ENCODE peak calls at places on chromosomes 6 and 20, in seven cellular contexts. Q is WERI-Rb-1, I is heart right ventricle, X is ovary, D is upper lobe of right lung, B is cardiac muscle cell, U is tibial artery. F is an unnamed sample. For H3K9me3, the result is how much of the 10 kb centered on the place peaks cover.

GRCh38 chr6:116682334-116682712 is 1.3 kb downstream of the KPNA5 start:
- DNase-seq in Q (no peak), I (no peak), X (peak), D (no peak), B (peak), U (no peak), F (peak)

GRCh38 chr6:51199733-51200132 is 381.1 kb downstream of the TFAP2B start:
- DNase-seq in Q (no peak), I (no peak), X (no peak), D (no peak), B (no peak), U (no peak), F (no peak)

GRCh38 chr20:62832951-62833391 is 16.1 kb downstream of the COL9A3 start:
- DNase-seq in Q (no peak), I (peak), X (peak), D (no peak), B (no peak), U (no peak), F (no peak)

GRCh38 chr20:49132995-49133451 is 55.1 kb downstream of the STAU1 start:
- DNase-seq in Q (no peak), I (no peak), X (peak), D (no peak), B (peak), U (no peak), F (peak)

GRCh38 chr6:147905721-147906120 is 397.2 kb downstream of the SAMD5 start:
- DNase-seq in Q (no peak), I (no peak), X (no peak), D (no peak), B (no peak), U (no peak), F (no peak)

GRCh38 chr6:157269261-157269794 is 54.0 kb downstream of the TMEM242 start:
- DNase-seq in Q (no peak), I (peak), X (peak), D (no peak), B (peak), U (peak), F (no peak)

GRCh38 chr6:20260360-20260759 is 48.1 kb upstream of the MBOAT1 start:
- DNase-seq in Q (no peak), I (no peak), X (no peak), D (no peak), B (no peak), U (no peak), F (no peak)

GRCh38 chr20:14518648-14519047 is 181.2 kb upstream of the FLRT3 start:
- DNase-seq in Q (no peak), I (no peak), X (no peak), D (no peak), B (no peak), U (no peak), F (no peak)

GRCh38 chr6:155187994-155188706 is 75.7 kb upstream of the CLDN20 start:
- DNase-seq in Q (no peak), I (no peak), X (no peak), D (no peak), B (no peak), U (no peak), F (no peak)

GRCh38 chr6:52572536-52572935 is 4.3 kb downstream of the TRAM2 start:
- DNase-seq in Q (no peak), I (no peak), X (no peak), D (no peak), B (no peak), U (no peak), F (no peak)

GRCh38 chr6:25404693-25405169 is 125.6 kb downstream of the CARMIL1 start:
- DNase-seq in Q (no peak), I (no peak), X (no peak), D (no peak), B (no peak), U (no peak), F (peak)

GRCh38 chr6:109966299-109966698 is 11.8 kb upstream of the GPR6 start:
- DNase-seq in Q (no peak), I (no peak), X (no peak), D (no peak), B (no peak), U (no peak), F (no peak)

GRCh38 chr6:37308084-37308817 is 45.5 kb upstream of the RNF8 start:
- DNase-seq in Q (no peak), I (no peak), X (no peak), D (no peak), B (peak), U (no peak), F (no peak)

GRCh38 chr6:137185290-137185689 is 11.8 kb upstream of the IL22RA2 start:
- DNase-seq in Q (no peak), I (no peak), X (no peak), D (no peak), B (no peak), U (no peak), F (no peak)
- H3K9me3 ChIP-seq in Q (under half), I (half or more), X (under half), D (under half), B (under half), U (under half), F (under half)

GRCh38 chr20:4896971-4897497 is 104.3 kb downstream of the SLC23A2 start:
- DNase-seq in Q (peak), I (no peak), X (no peak), D (no peak), B (no peak), U (no peak), F (no peak)
- TF ChIP-seq CTCF in Q (peak), I (no peak), X (no peak), D (no peak), B (no peak), U (no peak), F (no peak)

GRCh38 chr20:47033665-47034064 is 139.0 kb downstream of the EYA2 start:
- DNase-seq in Q (no peak), I (no peak), X (no peak), D (no peak), B (no peak), U (no peak), F (no peak)
- H3K27ac ChIP-seq in Q (no peak), I (no peak), X (no peak), D (no peak), B (no peak), U (no peak), F (no peak)

GRCh38 chr20:29874476-29875202 is 1382.8 kb upstream of the DEFB115 start:
- DNase-seq in Q (no peak), I (no peak), X (no peak), D (no peak), B (no peak), U (no peak), F (no peak)

GRCh38 chr20:29876911-29877285 is 1380.6 kb upstream of the DEFB115 start:
- DNase-seq in Q (no peak), I (no peak), X (no peak), D (peak), B (no peak), U (no peak), F (no peak)

GRCh38 chr20:29878777-29879442 is 1378.6 kb upstream of the DEFB115 start:
- DNase-seq in Q (no peak), I (peak), X (no peak), D (peak), B (no peak), U (no peak), F (peak)

GRCh38 chr20:29878281-29878741 is 1379.2 kb upstream of the DEFB115 start:
- DNase-seq in Q (peak), I (peak), X (no peak), D (peak), B (peak), U (no peak), F (no peak)

GRCh38 chr20:29873946-29874345 is 1383.5 kb upstream of the DEFB115 start:
- DNase-seq in Q (peak), I (peak), X (no peak), D (peak), B (peak), U (peak), F (peak)
- H3K9me3 ChIP-seq in Q (under half), I (under half), X (under half), D (under half), B (under half), U (under half), F (under half)

F was measured in CD8-positive, alpha-beta T cell.